ENCODE peak calls at places on chromosomes 16 and 17, in ten cellular contexts. X is EH; C is mesenchymal stem cell; S is lower lobe of right lung; L is EL; E is AG04450; B is stimulated activated naive B cell treated with anti-CD40 and anti-IgM and Interleukin-4, amounts not matched to agents 10 μg/mL and 1 μg/mL and 100 μg/mL, for 72 hours; W is RWPE1; G is CD4-positive, alpha-beta T cell; J is adrenal gland. Y is an unnamed sample.
A peak's percentile ranks its signal among the peaks of the same experiment; 100 is the strongest.

GRCh38 chr16:48526958-48527331 is 83.0 kb downstream of the N4BP1 start:
- DNase-seq in X (no peak), C (no peak), S (no peak), L (no peak), E (no peak), B (no peak), W (no peak), G (no peak), J (no peak), Y (no peak)

GRCh38 chr16:67400901-67401300 is 7.6 kb upstream of the TPPP3 start:
- DNase-seq in X (no peak), C (no peak), S (peak; percentile 48), L (no peak), E (no peak), B (no peak), W (no peak), G (no peak), J (no peak), Y (no peak)

GRCh38 chr17:35372846-35373531 is 432 bp downstream of the SLFN11 start:
- DNase-seq in X (peak; percentile 17), C (no peak), S (peak; percentile 53), L (peak; percentile 26), E (no peak), B (peak; percentile 8), W (peak; percentile 13), G (no peak), J (no peak), Y (peak; percentile 35)

GRCh38 chr17:74295625-74296547 is 21.9 kb downstream of the DNAI2 start:
- DNase-seq in X (no peak), C (no peak), S (no peak), L (no peak), E (no peak), B (no peak), W (no peak), G (no peak), J (peak; percentile 71), Y (no peak)

GRCh38 chr17:32780721-32781120 is 96.2 kb downstream of the MYO1D start:
- DNase-seq in X (peak; percentile 52), C (no peak), S (no peak), L (peak; percentile 42), E (no peak), B (no peak), W (no peak), G (no peak), J (no peak), Y (no peak)

GRCh38 chr16:30541502-30542329 is 7.1 kb upstream of the ZNF747 start:
- DNase-seq in X (peak; percentile 76), C (peak; percentile 78), S (no peak), L (peak; percentile 56), E (peak; percentile 53), B (no peak), W (no peak), G (no peak), J (no peak), Y (no peak)

GRCh38 chr17:67187927-67188326 is 57.1 kb downstream of the HELZ start:
- DNase-seq in X (no peak), C (no peak), S (no peak), L (no peak), E (no peak), B (no peak), W (no peak), G (no peak), J (no peak), Y (no peak)

GRCh38 chr16:88754109-88754911 is 30.7 kb downstream of the PIEZO1 start:
- DNase-seq in X (no peak), C (no peak), S (no peak), L (no peak), E (no peak), B (no peak), W (no peak), G (no peak), J (no peak), Y (no peak)

GRCh38 chr16:15484662-15485061 is 50.3 kb downstream of the BMERB1 start:
- DNase-seq in X (peak; percentile 45), C (peak; percentile 81), S (no peak), L (peak; percentile 49), E (no peak), B (no peak), W (no peak), G (no peak), J (no peak), Y (no peak)

Y was measured in activated B cell treated with CpG ODN at 0.5 μM for 24 hours.